ENCODE peak calls at places on chromosomes 3 and 15, in ten cellular contexts. M is body of pancreas; Z is GM03348; W is RWPE1; I is choroid plexus epithelial cell; T is EL; Q is GM04504; L is NCI-H460; K is stimulated activated CD8-positive, alpha-beta memory T cell treated with anti-CD3 and anti-CD28 coated beads, Interleukin-4, amount 100 ng/mL, for 24 hours; O is endodermal cell. B is an unnamed sample.

GRCh38 chr15:77311618-77312398 is 108.1 kb downstream of the PEAK1 start:
- DNase-seq in T (peak), M (no peak), O (no peak), I (no peak), W (peak), K (no peak), Q (no peak), Z (peak), L (no peak), B (no peak)

GRCh38 chr3:194871143-194871863 is 185.6 kb downstream of the FAM43A start:
- DNase-seq in M (peak), Q (peak), L (no peak), T (peak), I (peak), O (peak), K (no peak), W (peak), Z (peak), B (no peak)

GRCh38 chr15:35911052-35911780 is 365.3 kb upstream of the DPH6 start:
- DNase-seq in Z (no peak), I (no peak), T (no peak), M (peak), W (no peak), Q (no peak), L (no peak), K (no peak), O (no peak), B (no peak)

GRCh38 chr15:58748787-58749531 is 548 bp downstream of the ADAM10 start:
- DNase-seq in K (no peak), T (peak), Z (peak), Q (no peak), L (no peak), I (peak), M (peak), W (no peak), O (peak), B (no peak)

GRCh38 chr15:75718326-75718725 is 5.7 kb upstream of the CSPG4 start:
- DNase-seq in Z (peak), K (no peak), M (no peak), Q (peak), L (no peak), W (no peak), T (peak), I (peak), O (no peak), B (no peak)

GRCh38 chr3:190258634-190259033 is 63.6 kb downstream of the CLDN1 start:
- DNase-seq in M (no peak), O (peak), Q (no peak), Z (no peak), I (peak), L (no peak), T (no peak), W (no peak), K (no peak), B (peak)

GRCh38 chr3:45026957-45027356 is 854 bp downstream of the CLEC3B start:
- DNase-seq in Z (peak), I (peak), L (no peak), M (peak), W (peak), O (no peak), K (no peak), Q (peak), T (peak), B (no peak)

GRCh38 chr3:83890763-83891135 is 1068.0 kb upstream of the CADM2 start:
- DNase-seq in O (no peak), I (peak), L (no peak), T (no peak), Q (no peak), M (no peak), K (no peak), Z (no peak), W (no peak), B (no peak)

GRCh38 chr3:66405701-66406091 is 95.1 kb downstream of the LRIG1 start:
- DNase-seq in W (no peak), Z (peak), I (peak), L (no peak), Q (peak), T (peak), K (no peak), M (no peak), O (peak), B (no peak)

GRCh38 chr15:91291673-91292072 is 191.6 kb downstream of the SV2B start:
- DNase-seq in L (no peak), W (no peak), Q (no peak), I (peak), T (peak), K (no peak), M (peak), O (peak), Z (no peak), B (no peak)

GRCh38 chr15:38297623-38298388 is 45.2 kb downstream of the SPRED1 start:
- DNase-seq in K (no peak), L (no peak), I (peak), Z (no peak), W (no peak), Q (no peak), O (no peak), T (peak), M (no peak), B (no peak)

GRCh38 chr15:92846716-92847115 is 53.4 kb upstream of the CHD2 start:
- DNase-seq in O (no peak), Q (peak), L (no peak), I (peak), M (no peak), T (peak), Z (peak), K (no peak), W (no peak), B (no peak)

GRCh38 chr3:123883656-123884257 is 375 bp downstream of the MYLK start:
- DNase-seq in L (no peak), K (no peak), Q (no peak), I (peak), W (no peak), M (no peak), Z (peak), T (no peak), O (peak), B (no peak)

GRCh38 chr15:96046620-96047240 is 283.8 kb upstream of the NR2F2 start:
- DNase-seq in Q (no peak), Z (peak), M (no peak), I (peak), T (peak), W (no peak), K (no peak), O (peak), L (peak), B (no peak)

GRCh38 chr3:145243875-145244274 is 917.1 kb downstream of the PLOD2 start:
- DNase-seq in I (peak), Q (peak), O (no peak), M (no peak), K (no peak), Z (no peak), T (peak), L (no peak), W (no peak), B (no peak)

GRCh38 chr3:57852896-57853295 is 96.8 kb downstream of the SLMAP start:
- DNase-seq in M (no peak), L (peak), Q (no peak), O (no peak), T (peak), K (no peak), W (peak), Z (peak), I (peak), B (no peak)

GRCh38 chr15:92077353-92078080 is 224.0 kb downstream of the SLCO3A1 start:
- DNase-seq in M (peak), W (peak), O (peak), I (peak), K (peak), T (peak), Q (peak), Z (peak), L (peak), B (no peak)

GRCh38 chr3:191005790-191006189 is 143.3 kb upstream of the GMNC start:
- DNase-seq in Z (peak), M (no peak), I (peak), L (no peak), T (no peak), O (peak), W (no peak), Q (no peak), K (no peak), B (no peak)

GRCh38 chr3:69568458-69568857 is 170.8 kb upstream of the MITF start:
- DNase-seq in I (peak), Z (no peak), O (no peak), K (no peak), W (no peak), M (no peak), L (no peak), T (peak), Q (no peak), B (no peak)